ENCODE peak calls at places on chromosome 3, in ten cellular contexts. U, X, C, N, G, W, D, Z, O and V are unnamed samples.
A peak's percentile ranks its signal among the peaks of the same experiment; 100 is the strongest.

GRCh38 chr3:15206662-15207576 is 873 bp downstream of the CAPN7 start:
- DNase-seq in U (peak; percentile 44), X (peak; percentile 22), C (peak; percentile 58), N (no peak), G (peak; percentile 15), W (no peak), D (no peak), Z (no peak), O (peak; percentile 30), V (no peak)

GRCh38 chr3:177427540-177427939 is 230.3 kb upstream of the TBL1XR1 start:
- DNase-seq in U (peak; percentile 26), X (no peak), C (peak; percentile 19), N (no peak), G (peak; percentile 27), W (no peak), D (no peak), Z (no peak), O (no peak), V (no peak)

GRCh38 chr3:31434819-31435218 is 97.9 kb upstream of the STT3B start:
- DNase-seq in U (no peak), X (no peak), C (no peak), N (no peak), G (no peak), W (no peak), D (no peak), Z (no peak), O (no peak), V (no peak)

GRCh38 chr3:39065197-39065596 is 13.4 kb downstream of the WDR48 start:
- DNase-seq in U (peak; percentile 29), X (peak; percentile 54), C (peak; percentile 55), N (no peak), G (peak; percentile 62), W (no peak), D (no peak), Z (peak; percentile 55), O (peak; percentile 50), V (no peak)

GRCh38 chr3:69385033-69385722 is 710 bp downstream of the FRMD4B start:
- DNase-seq in U (no peak), X (no peak), C (no peak), N (no peak), G (no peak), W (no peak), D (no peak), Z (no peak), O (no peak), V (no peak)

GRCh38 chr3:112327371-112327951 is 5.5 kb upstream of the CD200 start:
- DNase-seq in U (peak; percentile 44), X (peak; percentile 50), C (peak; percentile 88), N (no peak), G (peak; percentile 54), W (no peak), D (no peak), Z (peak; percentile 68), O (peak; percentile 59), V (no peak)

GRCh38 chr3:158672293-158673176 is at the start of gene LXN:
- DNase-seq in U (peak; percentile 86), X (peak; percentile 93), C (peak; percentile 91), N (peak; percentile 63), G (peak; percentile 93), W (peak; percentile 73), D (peak; percentile 16), Z (peak; percentile 52), O (peak; percentile 91), V (peak; percentile 95)

GRCh38 chr3:160449660-160450598 is at the start of gene TRIM59:
- DNase-seq in U (peak; percentile 99), X (peak; percentile 99), C (peak; percentile 100), N (peak; percentile 94), G (peak; percentile 98), W (peak; percentile 97), D (peak; percentile 75), Z (no peak), O (peak; percentile 100), V (peak; percentile 96)

GRCh38 chr3:195854628-195855300 is 43.0 kb upstream of the MUC4 start:
- DNase-seq in U (no peak), X (no peak), C (no peak), N (no peak), G (no peak), W (no peak), D (no peak), Z (no peak), O (no peak), V (peak; percentile 55)

GRCh38 chr3:123448503-123449091 is at the start of gene ADCY5:
- DNase-seq in U (no peak), X (peak; percentile 36), C (no peak), N (no peak), G (no peak), W (peak; percentile 37), D (no peak), Z (no peak), O (peak; percentile 50), V (no peak)

GRCh38 chr3:125087768-125088391 is 32.1 kb upstream of the HEG1 start:
- DNase-seq in U (no peak), X (no peak), C (no peak), N (no peak), G (peak; percentile 85), W (no peak), D (no peak), Z (no peak), O (no peak), V (no peak)

GRCh38 chr3:106628407-106628806 is 748.8 kb upstream of the CCDC54 start:
- DNase-seq in U (no peak), X (no peak), C (no peak), N (no peak), G (peak; percentile 25), W (no peak), D (no peak), Z (peak; percentile 31), O (no peak), V (no peak)

GRCh38 chr3:115100172-115100571 is 46.9 kb downstream of the ZBTB20 start:
- DNase-seq in U (peak; percentile 26), X (no peak), C (peak; percentile 57), N (peak; percentile 3), G (peak; percentile 29), W (no peak), D (peak; percentile 98), Z (no peak), O (no peak), V (no peak)

GRCh38 chr3:164040991-164041390 is 1037.3 kb downstream of the SI start:
- DNase-seq in U (no peak), X (no peak), C (no peak), N (no peak), G (peak; percentile 22), W (no peak), D (no peak), Z (no peak), O (no peak), V (no peak)

GRCh38 chr3:48011771-48012170 is 4.4 kb downstream of the MAP4 start:
- DNase-seq in U (no peak), X (no peak), C (no peak), N (no peak), G (no peak), W (no peak), D (no peak), Z (no peak), O (no peak), V (no peak)

GRCh38 chr3:149507491-149508324 is 33.2 kb downstream of the TM4SF4 start:
- DNase-seq in U (peak; percentile 21), X (no peak), C (peak; percentile 50), N (no peak), G (peak; percentile 37), W (no peak), D (no peak), Z (peak; percentile 49), O (no peak), V (peak; percentile 70)

GRCh38 chr3:63948995-63949394 is 36.8 kb upstream of the SCAANT1 start:
- DNase-seq in U (no peak), X (no peak), C (no peak), N (no peak), G (peak; percentile 73), W (no peak), D (no peak), Z (no peak), O (no peak), V (no peak)

GRCh38 chr3:109018828-109019227 is 65.1 kb upstream of the GUCA1C start:
- DNase-seq in U (no peak), X (no peak), C (peak; percentile 5), N (no peak), G (no peak), W (no peak), D (no peak), Z (no peak), O (no peak), V (no peak)

GRCh38 chr3:194640829-194641228 is 7.6 kb upstream of the TMEM44 start:
- DNase-seq in U (no peak), X (no peak), C (peak; percentile 31), N (peak; percentile 17), G (no peak), W (no peak), D (no peak), Z (no peak), O (no peak), V (no peak)

GRCh38 chr3:105334138-105334882 is 32.4 kb upstream of the ALCAM start:
- DNase-seq in U (no peak), X (no peak), C (peak; percentile 29), N (no peak), G (no peak), W (no peak), D (no peak), Z (no peak), O (no peak), V (no peak)

GRCh38 chr3:106399773-106400172 is 531.0 kb upstream of the CBLB start:
- DNase-seq in U (no peak), X (no peak), C (no peak), N (no peak), G (no peak), W (no peak), D (no peak), Z (no peak), O (no peak), V (no peak)

GRCh38 chr3:169339386-169339785 is 324.1 kb downstream of the MECOM start:
- DNase-seq in U (no peak), X (no peak), C (no peak), N (no peak), G (no peak), W (no peak), D (no peak), Z (no peak), O (no peak), V (no peak)

GRCh38 chr3:29759443-29760033 is 478.7 kb downstream of the RBMS3 start:
- DNase-seq in U (no peak), X (no peak), C (no peak), N (no peak), G (no peak), W (no peak), D (peak; percentile 34), Z (no peak), O (no peak), V (no peak)